ENCODE peak calls at places on chromosomes 6 and 20, in six cellular contexts. P is PC-9, B is kidney epithelial cell, E is lung, G is testis, F is upper lobe of right lung. R is an unnamed sample.

GRCh38 chr6:97141756-97142155 is 141.3 kb downstream of the MMS22L start:
- DNase-seq in F (no peak), G (no peak), E (no peak), P (no peak), B (no peak), R (no peak)

GRCh38 chr6:105484238-105485161 is 81.6 kb upstream of the PREP start:
- DNase-seq in P (peak; percentile 53), E (no peak), G (no peak), B (no peak), F (no peak), R (no peak)

GRCh38 chr6:96015791-96016776 is at the start of gene FUT9:
- DNase-seq in G (peak; percentile 19), P (peak; percentile 52), F (no peak), B (peak; percentile 16), E (no peak), R (no peak)

GRCh38 chr6:153436346-153436745 is 305.3 kb upstream of the RGS17 start:
- DNase-seq in G (no peak), F (no peak), E (no peak), P (no peak), B (no peak), R (no peak)

GRCh38 chr6:169213814-169214520 is 39.7 kb downstream of the THBS2 start:
- DNase-seq in B (no peak), P (no peak), E (peak; percentile 28), G (no peak), F (no peak), R (no peak)

GRCh38 chr20:49583343-49583668 is 15.4 kb upstream of the PTGIS start:
- DNase-seq in E (no peak), B (no peak), G (no peak), F (no peak), P (no peak), R (no peak)

GRCh38 chr6:108359901-108360882 is 65.3 kb downstream of the AFG1L start:
- DNase-seq in P (no peak), B (no peak), G (no peak), F (no peak), E (no peak), R (no peak)

GRCh38 chr20:17898548-17898994 is 70.0 kb downstream of the SNX5 start:
- DNase-seq in F (peak; percentile 73), B (no peak), P (peak; percentile 33), G (peak; percentile 90), E (peak; percentile 74), R (no peak)

GRCh38 chr20:58550661-58551060 is 35.5 kb upstream of the APCDD1L start:
- DNase-seq in E (no peak), P (peak; percentile 21), F (no peak), G (peak; percentile 9), B (no peak), R (no peak)

DNA sequence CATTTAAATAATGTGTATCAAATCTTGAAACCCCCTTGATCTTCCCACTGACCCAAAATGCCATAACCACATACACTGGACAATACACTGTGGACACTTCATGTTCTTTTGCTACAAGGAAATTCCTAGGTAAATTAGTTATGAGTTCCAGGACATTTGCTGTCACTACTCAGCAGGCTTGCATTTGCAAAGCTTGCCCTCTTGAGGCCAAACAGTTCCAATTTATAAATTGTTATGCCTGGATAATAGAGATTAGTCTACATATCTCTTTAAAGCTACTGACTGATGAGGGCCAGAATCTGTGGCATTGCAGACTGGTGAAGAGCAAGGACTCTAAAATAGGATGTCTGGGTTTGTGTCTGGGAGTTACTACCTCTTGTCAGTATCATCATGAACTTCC is 17.4 kb upstream of the RAB32 start:
- DNase-seq in P (no peak), G (no peak), E (no peak), B (no peak), F (no peak), R (no peak)
- TF ChIP-seq CTCF in P (peak; percentile 54), G (no peak), E (no peak), B (peak; percentile 18), F (no peak), R (peak; percentile 55)

DNA sequence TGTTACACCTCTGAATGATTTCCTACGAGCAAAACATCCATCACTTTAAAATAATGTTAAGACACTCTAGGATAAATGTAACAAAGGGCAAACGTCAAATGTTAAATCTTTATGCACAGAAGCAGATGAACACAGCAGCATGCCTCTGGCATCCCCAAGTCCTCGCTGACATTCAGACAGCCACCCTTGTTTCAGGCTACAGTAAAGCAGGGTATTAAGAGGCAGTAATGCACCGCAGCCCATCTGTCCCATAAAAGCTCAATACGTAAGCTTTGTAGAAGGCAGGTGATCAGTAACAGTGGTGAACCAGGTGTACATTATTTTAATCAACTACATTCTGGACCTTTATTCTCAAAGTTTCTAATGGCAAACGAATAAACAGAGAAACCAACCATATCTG is 64.8 kb downstream of the PPP1R3G start:
- DNase-seq in G (no peak), B (no peak), P (no peak), F (no peak), E (no peak), R (no peak)
- H3K4me3 ChIP-seq in G (no peak overlapping the region), B (no peak overlapping the region), P (no peak overlapping the region), F (no peak overlapping the region), E (no peak overlapping the region), R (no peak overlapping the region)

DNA sequence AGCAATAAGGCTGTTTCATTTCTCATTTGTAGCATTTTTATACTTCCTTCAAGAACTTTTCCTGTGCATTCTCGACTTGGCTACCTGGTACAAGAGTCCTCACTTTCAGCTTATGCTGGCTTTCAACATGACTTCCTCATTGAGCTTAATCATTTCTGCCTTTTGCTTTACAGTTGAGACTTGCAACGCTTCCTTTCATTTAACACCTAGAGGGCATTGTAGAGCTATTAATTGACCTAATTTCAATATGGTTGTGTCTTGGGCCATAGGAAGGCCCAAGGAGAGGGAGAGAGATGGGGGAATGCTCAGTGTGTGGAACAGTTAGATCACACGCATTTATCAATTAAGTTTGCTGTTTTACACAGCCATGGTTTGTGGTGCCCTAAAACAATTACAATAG is 37.2 kb downstream of the SLC22A2 start:
- DNase-seq in E (no peak), P (no peak), B (no peak), F (no peak), G (no peak), R (no peak)
- TF ChIP-seq CTCF in E (no peak), P (peak; percentile 35), B (peak; percentile 16), F (peak; percentile 22), G (no peak), R (peak; percentile 62)

GRCh38 chr6:4772750-4773149 is 3.5 kb upstream of the CDYL start:
- DNase-seq in B (no peak), G (no peak), F (no peak), P (no peak), E (no peak), R (no peak)
- H3K4me3 ChIP-seq in B (no peak overlapping the region), G (no peak overlapping the region), F (no peak overlapping the region), P (no peak overlapping the region), E (no peak overlapping the region), R (no peak overlapping the region)

GRCh38 chr20:10089871-10090587 is 55.2 kb downstream of the ANKEF1 start:
- DNase-seq in G (no peak), E (no peak), F (no peak), B (no peak), P (no peak), R (no peak)

GRCh38 chr20:10096790-10097189 is 62.0 kb downstream of the ANKEF1 start:
- DNase-seq in P (no peak), B (no peak), G (no peak), F (no peak), E (no peak), R (no peak)

GRCh38 chr20:10093087-10093591 is 58.4 kb downstream of the ANKEF1 start:
- DNase-seq in F (no peak), B (no peak), G (no peak), P (peak; percentile 85), E (no peak), R (no peak)

GRCh38 chr20:10090588-10091166 is 55.9 kb downstream of the ANKEF1 start:
- DNase-seq in B (no peak), F (peak; percentile 65), G (peak; percentile 70), P (peak; percentile 47), E (peak; percentile 35), R (no peak)

GRCh38 chr20:10094566-10095173 is 59.9 kb downstream of the ANKEF1 start:
- DNase-seq in G (no peak), F (no peak), E (no peak), P (no peak), B (no peak), R (no peak)
- TF ChIP-seq CTCF in G (no peak), F (no peak), E (no peak), P (peak; percentile 34), B (no peak), R (peak; percentile 29)

GRCh38 chr20:37200376-37200775 is 21.0 kb upstream of the MROH8 start:
- DNase-seq in P (no peak), B (no peak), F (no peak), G (no peak), E (no peak), R (no peak)

GRCh38 chr20:37204056-37204455 is 24.7 kb upstream of the MROH8 start:
- DNase-seq in P (no peak), F (no peak), E (no peak), B (no peak), G (no peak), R (no peak)

GRCh38 chr20:37201827-37202162 is 22.4 kb upstream of the MROH8 start:
- DNase-seq in G (no peak), B (no peak), F (no peak), P (no peak), E (no peak), R (no peak)

GRCh38 chr20:37200926-37201826 is 21.8 kb upstream of the MROH8 start:
- DNase-seq in E (no peak), F (no peak), P (no peak), B (no peak), G (no peak), R (no peak)

GRCh38 chr20:37202267-37202943 is 23.1 kb upstream of the MROH8 start:
- DNase-seq in F (no peak), B (peak; percentile 89), P (peak; percentile 92), G (peak; percentile 57), E (peak; percentile 54), R (peak; percentile 77)
- H3K4me3 ChIP-seq in F (no peak overlapping the region), B (no peak overlapping the region), P (no peak overlapping the region), G (no peak overlapping the region), E (no peak overlapping the region), R (no peak overlapping the region)

GRCh38 chr6:123551939-123552707 is 84.6 kb downstream of the TRDN start:
- DNase-seq in E (no peak), F (no peak), P (no peak), G (no peak), B (no peak), R (no peak)

GRCh38 chr6:123546537-123546936 is 90.2 kb downstream of the TRDN start:
- DNase-seq in P (no peak), B (no peak), F (no peak), G (no peak), E (no peak), R (no peak)

GRCh38 chr6:123547216-123547978 is 89.4 kb downstream of the TRDN start:
- DNase-seq in G (no peak), B (no peak), F (no peak), P (no peak), E (no peak), R (no peak)

DNA sequence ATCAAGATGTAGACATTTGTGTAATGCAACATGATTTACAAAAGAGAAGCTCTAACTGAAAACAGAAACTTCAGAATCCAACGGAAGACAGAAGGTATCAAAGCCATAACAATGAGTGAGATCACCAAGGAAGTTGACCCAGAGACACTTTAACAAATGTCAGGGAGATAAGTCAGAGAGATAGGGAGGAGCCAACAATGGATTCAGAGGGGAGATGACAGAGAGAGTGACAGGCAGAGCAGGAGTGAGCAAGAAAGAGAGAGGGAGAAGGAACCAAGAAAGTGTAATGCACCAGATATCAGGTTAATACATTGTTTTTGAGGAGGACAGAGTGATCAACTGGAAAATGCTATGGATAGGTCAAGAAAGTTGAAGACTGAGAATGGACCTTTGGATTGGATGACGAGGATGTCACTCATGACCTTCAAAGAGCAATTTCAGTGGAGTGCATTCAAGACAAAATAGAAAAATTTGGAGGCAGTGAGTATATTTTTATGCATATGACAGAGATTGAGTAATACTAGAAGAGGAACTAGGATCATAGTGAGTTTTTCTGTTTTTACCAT is 86.6 kb downstream of the TRDN start:
- DNase-seq in B (no peak), P (no peak), G (no peak), E (no peak), F (no peak), R (no peak)
- TF ChIP-seq CTCF in B (no peak), P (no peak), G (no peak), E (no peak), F (no peak), R (no peak)